ENCODE peak calls at places on chromosome 18, in five cellular contexts. One of them, this sample, is unnamed.
A peak's percentile ranks its signal among the peaks of the same experiment; 100 is the strongest.

GRCh38 chr18:31101148-31102019 is 837 bp downstream of the DSC2 start:
- DNase-seq in psoas muscle: peak; percentile 79
- DNase-seq in ovary: peak; percentile 47
- DNase-seq in A549: peak; percentile 13
- DNase-seq in RWPE1: no peak
- DNase-seq in this sample: peak; percentile 57

GRCh38 chr18:54148151-54148550 is 76.3 kb downstream of the MBD2 start:
- DNase-seq in psoas muscle: no peak
- DNase-seq in ovary: no peak
- DNase-seq in A549: no peak
- DNase-seq in RWPE1: no peak
- DNase-seq in this sample: no peak

GRCh38 chr18:12625242-12625641 is 32.7 kb downstream of the SPIRE1 start:
- DNase-seq in psoas muscle: no peak
- DNase-seq in ovary: no peak
- DNase-seq in A549: no peak
- DNase-seq in RWPE1: no peak
- DNase-seq in this sample: no peak

GRCh38 chr18:10056506-10056905 is 142.7 kb downstream of the VAPA start:
- DNase-seq in psoas muscle: no peak
- DNase-seq in ovary: peak; percentile 14
- DNase-seq in A549: no peak
- DNase-seq in RWPE1: no peak
- DNase-seq in this sample: no peak

GRCh38 chr18:23032030-23032582 is 99.0 kb downstream of the RBBP8 start:
- DNase-seq in psoas muscle: no peak
- DNase-seq in ovary: no peak
- DNase-seq in A549: no peak
- DNase-seq in RWPE1: peak; percentile 59
- DNase-seq in this sample: no peak

GRCh38 chr18:10057808-10058791 is 144.3 kb downstream of the VAPA start:
- DNase-seq in psoas muscle: no peak
- DNase-seq in ovary: peak; percentile 14
- DNase-seq in A549: peak; percentile 2
- DNase-seq in RWPE1: peak; percentile 23
- DNase-seq in this sample: no peak

GRCh38 chr18:59686260-59686659 is 11.0 kb downstream of the CCBE1 start:
- DNase-seq in psoas muscle: no peak
- DNase-seq in ovary: no peak
- DNase-seq in A549: no peak
- DNase-seq in RWPE1: no peak
- DNase-seq in this sample: no peak

GRCh38 chr18:54033087-54033486 is 191.4 kb downstream of the MBD2 start:
- DNase-seq in psoas muscle: no peak
- DNase-seq in ovary: no peak
- DNase-seq in A549: no peak
- DNase-seq in RWPE1: no peak
- DNase-seq in this sample: no peak

GRCh38 chr18:62420151-62420512 is 95.0 kb downstream of the TNFRSF11A start:
- DNase-seq in psoas muscle: no peak
- DNase-seq in ovary: no peak
- DNase-seq in A549: peak; percentile 48
- DNase-seq in RWPE1: no peak
- DNase-seq in this sample: no peak

GRCh38 chr18:59084286-59084779 is 55.4 kb upstream of the SEC11C start:
- DNase-seq in psoas muscle: peak; percentile 74
- DNase-seq in ovary: peak; percentile 62
- DNase-seq in A549: peak; percentile 80
- DNase-seq in RWPE1: peak; percentile 40
- DNase-seq in this sample: peak; percentile 55

GRCh38 chr18:35610089-35610488 is 28.5 kb downstream of the GALNT1 start:
- DNase-seq in psoas muscle: no peak
- DNase-seq in ovary: no peak
- DNase-seq in A549: peak; percentile 18
- DNase-seq in RWPE1: no peak
- DNase-seq in this sample: no peak

DNA sequence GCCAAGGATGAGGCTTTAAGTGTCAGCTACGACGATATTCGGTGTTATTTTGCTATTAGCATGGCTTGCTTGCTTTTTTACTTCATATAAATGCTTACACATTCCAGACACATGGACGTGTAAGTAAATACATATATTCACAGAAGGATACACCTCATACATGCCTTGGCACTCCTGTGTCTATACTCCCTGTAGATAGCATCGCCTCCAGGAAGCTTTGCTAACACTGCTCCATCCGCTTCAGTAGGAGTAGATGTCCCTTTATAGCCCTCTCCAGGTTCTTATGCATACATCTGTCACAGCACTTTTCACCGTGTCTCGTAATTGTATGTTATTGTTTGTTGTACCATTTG is 27.5 kb upstream of the KCTD1 start:
- DNase-seq in psoas muscle: no peak
- DNase-seq in ovary: no peak
- DNase-seq in A549: no peak
- DNase-seq in RWPE1: no peak
- DNase-seq in this sample: no peak
- H3K27ac ChIP-seq in psoas muscle: no peak overlapping the region
- H3K27ac ChIP-seq in ovary: no peak overlapping the region
- H3K27ac ChIP-seq in A549: peak overlapping the region; percentile 89
- H3K27ac ChIP-seq in RWPE1: peak overlapping the region; percentile 93
- H3K27ac ChIP-seq in this sample: peak overlapping the region; percentile 30

DNA sequence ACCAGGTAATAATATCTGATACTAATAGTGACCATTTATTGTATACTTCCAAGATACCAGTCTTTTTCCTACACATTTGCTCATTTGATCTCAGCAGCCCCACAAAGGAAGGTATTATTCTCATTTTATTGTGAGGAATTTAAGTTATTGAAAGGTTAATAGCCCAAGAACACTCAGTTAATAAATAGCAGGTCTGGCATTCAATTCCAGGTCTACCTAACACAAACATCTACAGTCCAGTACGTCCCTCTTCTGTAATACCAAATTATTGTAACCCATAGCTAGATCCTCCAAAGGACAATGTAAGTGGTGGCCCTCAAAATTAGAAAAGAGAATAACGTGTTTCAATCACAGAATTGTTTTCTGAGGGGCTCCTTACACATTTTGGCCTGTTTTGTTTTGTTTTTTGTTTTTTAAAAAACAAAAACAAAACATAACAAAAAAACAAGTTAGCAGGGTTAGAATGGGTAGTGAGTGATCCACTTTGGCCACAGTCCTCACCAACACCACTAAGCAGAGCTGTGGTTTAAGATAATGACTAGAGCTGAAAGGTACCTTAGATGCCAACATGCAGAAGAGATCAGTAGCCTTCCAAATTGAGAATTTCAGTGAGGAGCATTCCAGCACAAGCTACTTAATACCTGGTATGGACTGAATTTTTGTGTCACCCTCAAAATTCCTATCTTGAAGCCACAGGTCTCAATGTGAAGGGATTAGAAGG is 137.5 kb downstream of the DYM start:
- DNase-seq in psoas muscle: no peak
- DNase-seq in ovary: no peak
- DNase-seq in A549: no peak
- DNase-seq in RWPE1: no peak
- DNase-seq in this sample: no peak
- H3K27ac ChIP-seq in psoas muscle: no peak overlapping the region
- H3K27ac ChIP-seq in ovary: no peak overlapping the region
- H3K27ac ChIP-seq in A549: no peak overlapping the region
- H3K27ac ChIP-seq in RWPE1: no peak overlapping the region
- H3K27ac ChIP-seq in this sample: no peak overlapping the region

DNA sequence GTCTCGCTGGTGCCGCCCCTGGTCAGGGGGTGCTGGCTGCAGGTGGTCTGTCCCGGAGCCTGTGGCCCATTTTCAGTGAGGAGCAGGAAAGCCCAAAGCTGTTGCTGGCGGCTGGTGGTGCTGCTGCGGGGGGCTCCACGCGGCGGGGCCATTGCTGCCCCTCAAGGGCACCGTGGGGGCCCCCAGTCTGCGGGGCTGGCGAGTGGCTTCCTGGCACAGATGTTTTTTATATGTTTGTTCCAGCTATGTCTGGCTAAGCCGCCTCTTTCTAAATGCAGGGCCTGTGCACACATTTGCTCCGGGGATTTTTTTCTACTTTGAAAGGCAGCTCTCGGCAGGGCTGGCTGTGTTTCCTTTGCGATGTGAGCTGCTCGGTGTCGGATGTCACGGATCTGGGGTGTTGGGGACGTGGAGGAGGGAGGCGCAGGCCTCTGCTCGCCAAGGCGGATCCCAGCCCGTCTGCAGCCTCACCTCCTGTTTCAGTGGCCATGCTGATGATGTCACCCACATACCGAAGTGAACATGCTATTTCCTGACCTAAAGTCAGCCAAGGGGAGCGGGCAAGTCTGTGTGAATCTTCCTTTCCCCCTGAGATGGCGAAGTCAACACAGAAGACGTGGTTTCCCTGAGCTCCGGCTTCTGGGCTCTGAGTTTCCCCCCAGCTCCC is 112.0 kb upstream of the CTDP1 start:
- DNase-seq in psoas muscle: peak; percentile 77
- DNase-seq in ovary: no peak
- DNase-seq in A549: no peak
- DNase-seq in RWPE1: peak; percentile 88
- DNase-seq in this sample: no peak
- H3K27ac ChIP-seq in psoas muscle: peak overlapping the region; percentile 72
- H3K27ac ChIP-seq in ovary: no peak overlapping the region
- H3K27ac ChIP-seq in A549: no peak overlapping the region
- H3K27ac ChIP-seq in RWPE1: peak overlapping the region; percentile 93
- H3K27ac ChIP-seq in this sample: no peak overlapping the region

GRCh38 chr18:49616618-49617328 is 54.9 kb downstream of the LIPG start:
- DNase-seq in psoas muscle: no peak
- DNase-seq in ovary: no peak
- DNase-seq in A549: no peak
- DNase-seq in RWPE1: no peak
- DNase-seq in this sample: no peak

GRCh38 chr18:49619792-49620191 is 57.9 kb downstream of the LIPG start:
- DNase-seq in psoas muscle: no peak
- DNase-seq in ovary: no peak
- DNase-seq in A549: no peak
- DNase-seq in RWPE1: no peak
- DNase-seq in this sample: no peak

GRCh38 chr18:49617329-49617695 is 55.5 kb downstream of the LIPG start:
- DNase-seq in psoas muscle: no peak
- DNase-seq in ovary: no peak
- DNase-seq in A549: no peak
- DNase-seq in RWPE1: no peak
- DNase-seq in this sample: no peak

GRCh38 chr18:49617846-49618245 is 56.0 kb downstream of the LIPG start:
- DNase-seq in psoas muscle: no peak
- DNase-seq in ovary: no peak
- DNase-seq in A549: no peak
- DNase-seq in RWPE1: no peak
- DNase-seq in this sample: no peak

DNA sequence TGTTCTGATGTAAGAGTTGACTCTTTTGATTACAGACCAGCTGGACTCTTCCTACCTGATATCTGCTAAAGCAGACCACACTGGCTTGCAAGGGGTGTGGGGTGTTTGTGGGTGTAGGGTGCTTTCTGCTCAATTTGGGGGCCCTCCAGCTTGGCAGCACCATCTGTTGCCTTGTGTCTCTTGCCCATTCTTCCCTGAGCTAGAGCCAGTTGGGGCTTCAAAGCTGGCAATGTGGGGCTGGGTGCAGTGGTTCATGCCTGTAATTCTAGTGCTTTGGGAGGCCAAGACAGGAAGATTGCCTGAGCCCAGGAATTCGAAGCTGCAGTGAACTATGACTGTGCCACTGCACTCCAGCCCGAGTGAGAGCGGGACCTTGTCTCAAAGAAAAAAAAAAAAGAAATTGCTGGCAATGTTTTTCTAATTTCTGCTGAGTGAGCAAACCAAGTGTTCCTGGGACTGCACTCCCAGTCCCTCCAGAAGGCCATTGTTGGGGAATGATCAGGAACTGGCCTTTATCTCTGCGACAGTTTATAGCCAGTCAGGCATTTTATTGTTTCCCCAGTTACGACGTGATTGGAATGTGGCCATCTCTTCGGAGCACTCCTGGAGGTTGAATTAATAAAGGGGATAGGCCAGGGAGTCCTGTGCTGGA is 57.0 kb downstream of the LIPG start:
- DNase-seq in psoas muscle: no peak
- DNase-seq in ovary: no peak
- DNase-seq in A549: no peak
- DNase-seq in RWPE1: no peak
- DNase-seq in this sample: no peak
- H3K27ac ChIP-seq in psoas muscle: no peak overlapping the region
- H3K27ac ChIP-seq in ovary: no peak overlapping the region
- H3K27ac ChIP-seq in A549: no peak overlapping the region
- H3K27ac ChIP-seq in RWPE1: no peak overlapping the region
- H3K27ac ChIP-seq in this sample: no peak overlapping the region

This sample was measured in dorsolateral prefrontal cortex.